ENCODE peak calls at places on chromosomes 5 and 9, in ten cellular contexts. U is testis, N is HCT116, L is IMR-90, K is prostate gland, A is adrenal gland, R is A549, M is uterus, V is sigmoid colon, T is heart left ventricle. P is an unnamed sample.

GRCh38 chr5:84113246-84114118 is 271.2 kb downstream of the EDIL3 start:
- DNase-seq in U (no peak), N (peak), L (peak), K (no peak), A (no peak), R (no peak), M (no peak), V (no peak), T (no peak), P (no peak)

GRCh38 chr9:125550216-125550614 is 156.8 kb downstream of the MAPKAP1 start:
- DNase-seq in U (peak), N (no peak), L (peak), K (no peak), A (no peak), R (no peak), M (no peak), V (no peak), T (no peak), P (no peak)

GRCh38 chr9:27534131-27534530 is 4.5 kb upstream of the MOB3B start:
- DNase-seq in U (no peak), N (no peak), L (no peak), K (no peak), A (no peak), R (no peak), M (no peak), V (no peak), T (no peak), P (no peak)

GRCh38 chr5:157460921-157461792 is 1.1 kb downstream of the NIPAL4 start:
- DNase-seq in U (no peak), N (no peak), L (no peak), K (no peak), A (no peak), R (no peak), M (no peak), V (no peak), T (no peak), P (no peak)

GRCh38 chr5:115514220-115514619 is 30.4 kb downstream of the FEM1C start:
- DNase-seq in U (no peak), N (no peak), L (no peak), K (no peak), A (no peak), R (no peak), M (no peak), V (no peak), T (no peak), P (no peak)

GRCh38 chr5:25448190-25448621 is 803.4 kb upstream of the CDH10 start:
- DNase-seq in U (no peak), N (no peak), L (no peak), K (no peak), A (no peak), R (no peak), M (no peak), V (no peak), T (no peak), P (no peak)

GRCh38 chr5:93735378-93735777 is 6.0 kb downstream of the POU5F2 start:
- DNase-seq in U (no peak), N (no peak), L (peak), K (no peak), A (no peak), R (no peak), M (no peak), V (no peak), T (no peak), P (no peak)

GRCh38 chr9:108933231-108933630 is 693 bp downstream of the ELP1 start:
- DNase-seq in U (no peak), N (no peak), L (peak), K (no peak), A (peak), R (no peak), M (peak), V (no peak), T (no peak), P (no peak)

GRCh38 chr9:9004844-9005243 is 1205.3 kb upstream of the DMAC1 start:
- DNase-seq in U (no peak), N (no peak), L (no peak), K (no peak), A (no peak), R (no peak), M (no peak), V (no peak), T (no peak), P (no peak)

GRCh38 chr5:71828641-71829040 is 109.6 kb downstream of the CARTPT start:
- DNase-seq in U (no peak), N (no peak), L (peak), K (no peak), A (no peak), R (no peak), M (no peak), V (no peak), T (no peak), P (no peak)

GRCh38 chr9:133054966-133055365 is 6.8 kb upstream of the CEL start:
- DNase-seq in U (no peak), N (no peak), L (peak), K (no peak), A (no peak), R (no peak), M (no peak), V (no peak), T (peak), P (no peak)

GRCh38 chr5:39638803-39639202 is 214.0 kb upstream of the DAB2 start:
- DNase-seq in U (no peak), N (no peak), L (no peak), K (no peak), A (no peak), R (no peak), M (no peak), V (no peak), T (no peak), P (no peak)

GRCh38 chr5:150419630-150420270 is 7.0 kb upstream of the CD74 start:
- DNase-seq in U (no peak), N (no peak), L (no peak), K (no peak), A (no peak), R (no peak), M (no peak), V (no peak), T (peak), P (peak)

GRCh38 chr5:174751154-174751990 is 27.0 kb downstream of the MSX2 start:
- DNase-seq in U (peak), N (no peak), L (no peak), K (no peak), A (no peak), R (no peak), M (no peak), V (no peak), T (no peak), P (no peak)

GRCh38 chr9:11618241-11618805 is 1005.5 kb upstream of the PTPRD start:
- DNase-seq in U (peak), N (no peak), L (no peak), K (no peak), A (no peak), R (no peak), M (no peak), V (peak), T (no peak), P (no peak)

GRCh38 chr5:102811962-102812361 is 56.9 kb downstream of the PAM start:
- DNase-seq in U (no peak), N (peak), L (peak), K (no peak), A (no peak), R (peak), M (no peak), V (no peak), T (no peak), P (no peak)

GRCh38 chr5:124724357-124725039 is 21.9 kb downstream of the ZNF608 start:
- DNase-seq in U (no peak), N (no peak), L (no peak), K (no peak), A (no peak), R (no peak), M (no peak), V (no peak), T (no peak), P (no peak)
- TF ChIP-seq POLR2A in U (no peak), N (no peak), L (no peak), K (no peak), A (no peak), R (no peak), M (no peak), V (no peak), T (no peak), P (no peak)

GRCh38 chr9:33106827-33107621 is 30.6 kb upstream of the SMU1 start:
- DNase-seq in U (peak), N (no peak), L (peak), K (peak), A (peak), R (no peak), M (peak), V (peak), T (peak), P (no peak)

GRCh38 chr9:33107762-33108161 is 31.3 kb upstream of the SMU1 start:
- DNase-seq in U (peak), N (no peak), L (no peak), K (no peak), A (no peak), R (no peak), M (no peak), V (no peak), T (no peak), P (no peak)

GRCh38 chr9:33109097-33109496 is 32.6 kb upstream of the SMU1 start:
- DNase-seq in U (peak), N (no peak), L (no peak), K (no peak), A (no peak), R (no peak), M (no peak), V (no peak), T (no peak), P (no peak)

GRCh38 chr9:33109850-33110595 is 33.5 kb upstream of the SMU1 start:
- DNase-seq in U (peak), N (no peak), L (no peak), K (no peak), A (no peak), R (no peak), M (no peak), V (no peak), T (no peak), P (no peak)

GRCh38 chr9:33108472-33108871 is 32.0 kb upstream of the SMU1 start:
- DNase-seq in U (peak), N (no peak), L (no peak), K (no peak), A (no peak), R (no peak), M (no peak), V (no peak), T (no peak), P (no peak)
- TF ChIP-seq POLR2A in U (no peak), N (no peak), L (no peak), K (no peak), A (no peak), R (no peak), M (no peak), V (no peak), T (no peak), P (no peak)

GRCh38 chr9:131727184-131727785 is 12.6 kb downstream of the RAPGEF1 start:
- DNase-seq in U (no peak), N (no peak), L (peak), K (no peak), A (peak), R (no peak), M (no peak), V (peak), T (no peak), P (no peak)

GRCh38 chr9:131728961-131729360 is 10.9 kb downstream of the RAPGEF1 start:
- DNase-seq in U (no peak), N (no peak), L (no peak), K (no peak), A (no peak), R (no peak), M (no peak), V (no peak), T (no peak), P (peak)

GRCh38 chr9:131728546-131728910 is 11.3 kb downstream of the RAPGEF1 start:
- DNase-seq in U (no peak), N (no peak), L (no peak), K (no peak), A (no peak), R (no peak), M (no peak), V (no peak), T (no peak), P (no peak)

GRCh38 chr9:131724678-131725077 is 15.2 kb downstream of the RAPGEF1 start:
- DNase-seq in U (no peak), N (no peak), L (no peak), K (no peak), A (no peak), R (no peak), M (no peak), V (no peak), T (no peak), P (no peak)

DNA sequence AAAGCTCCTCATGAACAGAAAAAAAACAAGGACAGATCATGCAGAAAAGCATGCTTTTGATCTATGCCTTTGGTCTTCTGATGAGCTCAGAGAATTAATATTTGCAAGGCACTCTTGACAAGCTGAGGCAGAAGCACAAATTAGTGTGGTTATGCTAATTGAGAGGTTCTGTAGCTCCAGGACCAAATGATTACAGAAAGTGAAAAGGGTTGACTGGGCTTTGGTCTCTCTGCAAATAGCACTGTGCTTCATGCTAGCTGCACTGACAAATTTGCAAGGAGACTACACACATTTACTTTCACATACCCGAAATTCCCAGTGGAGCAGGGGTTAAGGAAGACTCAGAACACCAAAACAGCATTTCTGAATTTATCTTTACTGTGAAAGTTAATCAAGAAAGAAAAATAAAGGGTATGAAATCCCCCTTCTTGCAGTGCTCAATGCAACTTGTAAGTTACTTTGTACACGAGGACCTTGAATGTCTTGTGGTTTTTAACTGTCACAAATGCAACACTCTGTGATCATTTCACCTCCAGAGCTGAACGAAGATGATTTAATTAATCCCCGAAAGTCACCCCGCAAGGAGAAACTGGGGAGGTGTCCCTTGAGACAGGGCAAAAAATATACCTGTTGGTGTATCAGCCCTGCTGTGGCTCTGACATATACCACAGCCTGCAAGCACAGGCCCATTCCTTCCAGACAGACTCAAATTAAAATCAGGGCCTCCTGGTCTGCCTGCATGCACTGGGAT is 11.9 kb downstream of the RAPGEF1 start:
- DNase-seq in U (no peak), N (no peak), L (no peak), K (no peak), A (no peak), R (no peak), M (no peak), V (no peak), T (no peak), P (no peak)
- TF ChIP-seq POLR2A in U (no peak), N (no peak), L (no peak), K (no peak), A (no peak), R (no peak), M (no peak), V (no peak), T (no peak), P (no peak)

GRCh38 chr5:176844281-176844680 is 33.9 kb downstream of the UNC5A start:
- DNase-seq in U (no peak), N (no peak), L (no peak), K (no peak), A (no peak), R (no peak), M (no peak), V (no peak), T (no peak), P (no peak)

GRCh38 chr5:176846335-176847140 is 36.2 kb downstream of the UNC5A start:
- DNase-seq in U (no peak), N (no peak), L (no peak), K (no peak), A (peak), R (no peak), M (no peak), V (no peak), T (no peak), P (no peak)

GRCh38 chr5:176845392-176845713 is 35.0 kb downstream of the UNC5A start:
- DNase-seq in U (no peak), N (no peak), L (no peak), K (no peak), A (no peak), R (no peak), M (no peak), V (no peak), T (no peak), P (no peak)

GRCh38 chr5:176844706-176845391 is 34.5 kb downstream of the UNC5A start:
- DNase-seq in U (no peak), N (no peak), L (peak), K (no peak), A (no peak), R (no peak), M (no peak), V (no peak), T (no peak), P (no peak)

DNA sequence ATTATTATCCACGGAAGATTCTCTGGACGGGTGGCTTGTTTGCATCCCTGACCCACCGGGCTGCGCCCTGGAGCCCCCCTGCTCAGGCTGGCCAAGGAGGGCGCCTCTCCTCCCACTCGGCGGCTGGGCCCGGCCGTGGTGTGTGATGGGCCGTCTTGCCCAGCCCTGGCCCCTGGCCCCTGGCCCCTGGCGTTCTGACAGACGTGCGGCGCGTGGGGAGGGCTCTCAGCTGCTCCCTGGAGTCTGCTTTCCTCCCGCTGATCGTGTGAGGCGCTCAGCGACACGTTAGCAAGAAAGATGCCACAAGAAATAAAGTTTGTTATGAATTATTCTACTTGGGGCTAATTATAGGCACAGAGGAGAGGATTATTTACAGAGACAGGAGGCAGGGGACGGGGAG is 33.3 kb downstream of the UNC5A start:
- DNase-seq in U (no peak), N (no peak), L (no peak), K (no peak), A (no peak), R (no peak), M (no peak), V (no peak), T (no peak), P (no peak)
- TF ChIP-seq POLR2A in U (no peak), N (no peak), L (no peak), K (no peak), A (no peak), R (no peak), M (no peak), V (no peak), T (no peak), P (no peak)

DNA sequence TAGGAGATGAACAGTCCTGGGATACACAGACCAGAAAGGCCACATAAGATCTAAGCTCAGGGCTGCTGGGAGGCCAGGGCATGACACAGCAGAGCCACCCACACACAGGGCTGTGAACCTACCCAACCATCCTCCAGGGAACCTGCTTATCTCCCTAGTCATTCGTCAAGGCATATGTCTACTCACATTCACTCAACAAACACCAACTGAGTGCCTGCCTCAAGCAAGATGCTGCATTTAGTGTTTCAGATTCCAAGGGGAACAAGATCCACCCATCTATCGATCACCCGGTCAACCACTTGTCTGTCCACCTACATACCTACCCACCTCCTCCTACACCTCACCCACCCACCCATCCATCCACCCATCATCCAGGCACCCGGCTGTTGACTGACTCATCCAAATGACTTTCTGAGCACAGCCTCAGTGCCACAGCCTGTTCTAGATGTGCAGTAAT is 1.9 kb downstream of the DPM2 start:
- DNase-seq in U (no peak), N (no peak), L (peak), K (no peak), A (no peak), R (no peak), M (no peak), V (no peak), T (no peak), P (no peak)
- TF ChIP-seq POLR2A in U (no peak), N (no peak), L (no peak), K (no peak), A (no peak), R (no peak), M (no peak), V (no peak), T (no peak), P (no peak)

DNA sequence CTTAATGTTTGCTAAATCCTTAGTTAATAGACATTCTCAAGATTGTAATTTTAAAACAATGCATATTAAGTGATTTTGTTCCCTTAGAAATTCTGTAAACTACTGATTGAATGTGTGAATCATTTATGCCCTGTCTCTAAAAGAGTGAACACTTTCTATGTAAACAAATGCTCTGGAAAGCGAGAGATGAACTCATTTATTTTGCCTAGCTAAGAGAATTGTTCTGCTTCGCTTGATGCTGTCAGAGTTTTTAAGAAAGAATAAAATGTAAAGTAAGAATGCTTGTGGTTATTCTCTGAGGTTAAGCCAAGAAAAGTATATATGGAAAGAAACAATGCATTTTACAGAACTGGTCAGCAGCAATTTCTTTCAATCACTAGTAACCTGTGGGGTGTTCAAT is 347.4 kb upstream of the NUDT12 start:
- DNase-seq in U (no peak), N (no peak), L (no peak), K (no peak), A (no peak), R (no peak), M (no peak), V (no peak), T (no peak), P (no peak)
- TF ChIP-seq POLR2A in U (no peak), N (no peak), L (no peak), K (no peak), A (no peak), R (no peak), M (no peak), V (no peak), T (no peak), P (no peak)

GRCh38 chr9:91036826-91037510 is 235.3 kb downstream of the SYK start:
- DNase-seq in U (peak), N (peak), L (peak), K (peak), A (peak), R (peak), M (peak), V (peak), T (peak), P (peak)
- TF ChIP-seq POLR2A in U (no peak), N (no peak), L (peak), K (no peak), A (no peak), R (no peak), M (peak), V (no peak), T (no peak), P (no peak)

GRCh38 chr5:172435362-172436077 is 18.8 kb downstream of the SH3PXD2B start:
- DNase-seq in U (no peak), N (no peak), L (no peak), K (no peak), A (no peak), R (no peak), M (no peak), V (peak), T (peak), P (no peak)
- TF ChIP-seq POLR2A in U (no peak), N (no peak), L (no peak), K (no peak), A (no peak), R (no peak), M (no peak), V (no peak), T (no peak), P (no peak)

GRCh38 chr5:78589928-78590327 is 58.6 kb downstream of the LHFPL2 start:
- DNase-seq in U (no peak), N (no peak), L (no peak), K (no peak), A (no peak), R (no peak), M (no peak), V (no peak), T (no peak), P (no peak)

GRCh38 chr5:78588517-78588916 is 60.1 kb downstream of the LHFPL2 start:
- DNase-seq in U (no peak), N (no peak), L (no peak), K (no peak), A (no peak), R (no peak), M (no peak), V (no peak), T (no peak), P (no peak)

GRCh38 chr5:78587081-78587774 is 61.3 kb downstream of the LHFPL2 start:
- DNase-seq in U (no peak), N (no peak), L (no peak), K (no peak), A (peak), R (no peak), M (no peak), V (no peak), T (no peak), P (no peak)

GRCh38 chr5:78587775-78588291 is 60.7 kb downstream of the LHFPL2 start:
- DNase-seq in U (no peak), N (no peak), L (peak), K (no peak), A (no peak), R (no peak), M (no peak), V (no peak), T (peak), P (no peak)

DNA sequence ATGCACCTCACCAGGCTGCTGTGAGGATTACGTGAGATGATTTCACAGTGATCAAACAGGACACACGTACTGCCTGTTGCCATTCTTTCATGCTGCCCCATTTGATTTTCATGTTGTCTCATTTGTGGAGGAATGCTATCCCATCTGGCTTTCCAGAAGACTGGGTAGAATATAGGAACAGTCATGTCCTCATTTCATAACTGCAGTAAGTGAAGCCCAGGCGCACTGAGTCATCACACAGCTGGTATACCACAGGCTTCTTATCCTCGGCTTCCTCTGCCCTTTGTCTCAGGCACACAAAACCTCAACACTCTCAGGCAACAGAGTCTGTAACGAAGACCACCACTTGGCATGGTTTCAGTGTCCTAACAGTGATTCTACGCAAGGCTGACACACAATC is 62.3 kb downstream of the LHFPL2 start:
- DNase-seq in U (no peak), N (no peak), L (peak), K (no peak), A (no peak), R (no peak), M (no peak), V (no peak), T (peak), P (no peak)
- TF ChIP-seq POLR2A in U (no peak), N (no peak), L (peak), K (no peak), A (no peak), R (no peak), M (no peak), V (no peak), T (no peak), P (no peak)